ENCODE peak calls at places on chromosomes 1 and 21, in four cellular contexts. P, C, O and V are unnamed samples.

GRCh38 chr1:217379338-217379737 is 251.6 kb downstream of the GPATCH2 start:
- DNase-seq in P (no peak), C (no peak), O (no peak), V (no peak)

GRCh38 chr1:47931395-47931794 is 65.8 kb downstream of the TRABD2B start:
- DNase-seq in C (peak), P (peak), O (no peak), V (no peak)

GRCh38 chr1:55466343-55466742 is 251.2 kb upstream of the USP24 start:
- DNase-seq in P (no peak), C (no peak), O (no peak), V (no peak)

GRCh38 chr1:67463298-67463960 is 33.2 kb upstream of the SERBP1 start:
- DNase-seq in C (no peak), O (no peak), P (no peak), V (no peak)

GRCh38 chr21:31658053-31658452 is 1.4 kb upstream of the SOD1 start:
- DNase-seq in O (no peak), C (peak), P (peak), V (no peak)

GRCh38 chr1:91697322-91698260 is 188.4 kb downstream of the TGFBR3 start:
- DNase-seq in O (peak), P (no peak), C (no peak), V (no peak)

GRCh38 chr21:38505654-38506523 is 7.6 kb upstream of the ERG start:
- DNase-seq in C (peak), O (no peak), P (no peak), V (peak)

GRCh38 chr1:214396319-214396718 is 115.4 kb downstream of the SMYD2 start:
- DNase-seq in P (no peak), O (no peak), C (no peak), V (peak)

GRCh38 chr1:1336446-1336845 is 5.4 kb downstream of the TAS1R3 start:
- DNase-seq in P (no peak), O (no peak), C (no peak), V (no peak)

GRCh38 chr1:38728176-38728908 is 131.2 kb downstream of the RRAGC start:
- DNase-seq in P (no peak), O (no peak), C (no peak), V (no peak)

GRCh38 chr1:201662646-201663045 is 123.7 kb downstream of the NAV1 start:
- DNase-seq in O (no peak), P (no peak), C (no peak), V (no peak)

GRCh38 chr1:7407980-7408770 is 362.9 kb upstream of the VAMP3 start:
- DNase-seq in P (no peak), C (no peak), O (no peak), V (no peak)

GRCh38 chr1:187051618-187052232 is 223.0 kb downstream of the PLA2G4A start:
- DNase-seq in O (peak), P (peak), C (peak), V (peak)

GRCh38 chr1:69524010-69524409 is 43.7 kb upstream of the LRRC7 start:
- DNase-seq in O (no peak), P (no peak), C (no peak), V (no peak)

GRCh38 chr1:63813829-63814277 is 40.0 kb downstream of the ROR1 start:
- DNase-seq in O (no peak), C (no peak), P (no peak), V (no peak)

GRCh38 chr1:41847733-41848132 is 71.0 kb downstream of the HIVEP3 start:
- DNase-seq in P (no peak), C (no peak), O (no peak), V (no peak)

GRCh38 chr1:119103764-119104163 is 36.7 kb downstream of the WARS2 start:
- DNase-seq in P (no peak), C (no peak), O (no peak), V (no peak)

GRCh38 chr1:228986093-228986904 is 251.0 kb downstream of the RHOU start:
- DNase-seq in P (no peak), O (no peak), C (no peak), V (no peak)

GRCh38 chr1:177302365-177303044 is 131.7 kb downstream of the BRINP2 start:
- DNase-seq in O (no peak), P (no peak), C (no peak), V (no peak)

GRCh38 chr1:48831579-48831978 is 54.9 kb upstream of the BEND5 start:
- DNase-seq in P (no peak), C (no peak), O (no peak), V (no peak)

GRCh38 chr1:188065917-188066316 is 1237.2 kb downstream of the PLA2G4A start:
- DNase-seq in C (no peak), O (no peak), P (no peak), V (no peak)

GRCh38 chr1:179591253-179591591 is 410 bp upstream of the TDRD5 start:
- DNase-seq in O (no peak), P (no peak), C (no peak), V (no peak)

GRCh38 chr1:92439291-92439690 is 47.4 kb downstream of the GFI1 start:
- DNase-seq in C (no peak), O (peak), P (no peak), V (no peak)

GRCh38 chr1:24289937-24290595 is 29.1 kb upstream of the GRHL3 start:
- DNase-seq in P (no peak), O (no peak), C (no peak), V (no peak)

GRCh38 chr1:230824571-230825060 is 43.7 kb downstream of the C1orf198 start:
- DNase-seq in C (no peak), O (no peak), P (no peak), V (no peak)

GRCh38 chr1:182238421-182238820 is 153.2 kb downstream of the GLUL start:
- DNase-seq in P (no peak), C (no peak), O (no peak), V (no peak)

GRCh38 chr21:32824950-32825349 is 53.4 kb upstream of the PAXBP1 start:
- DNase-seq in O (no peak), C (no peak), P (no peak), V (no peak)

GRCh38 chr21:32828908-32829307 is 57.4 kb upstream of the PAXBP1 start:
- DNase-seq in O (no peak), P (no peak), C (no peak), V (no peak)

GRCh38 chr21:32829504-32829903 is 57.9 kb upstream of the PAXBP1 start:
- DNase-seq in P (no peak), O (no peak), C (no peak), V (no peak)

DNA sequence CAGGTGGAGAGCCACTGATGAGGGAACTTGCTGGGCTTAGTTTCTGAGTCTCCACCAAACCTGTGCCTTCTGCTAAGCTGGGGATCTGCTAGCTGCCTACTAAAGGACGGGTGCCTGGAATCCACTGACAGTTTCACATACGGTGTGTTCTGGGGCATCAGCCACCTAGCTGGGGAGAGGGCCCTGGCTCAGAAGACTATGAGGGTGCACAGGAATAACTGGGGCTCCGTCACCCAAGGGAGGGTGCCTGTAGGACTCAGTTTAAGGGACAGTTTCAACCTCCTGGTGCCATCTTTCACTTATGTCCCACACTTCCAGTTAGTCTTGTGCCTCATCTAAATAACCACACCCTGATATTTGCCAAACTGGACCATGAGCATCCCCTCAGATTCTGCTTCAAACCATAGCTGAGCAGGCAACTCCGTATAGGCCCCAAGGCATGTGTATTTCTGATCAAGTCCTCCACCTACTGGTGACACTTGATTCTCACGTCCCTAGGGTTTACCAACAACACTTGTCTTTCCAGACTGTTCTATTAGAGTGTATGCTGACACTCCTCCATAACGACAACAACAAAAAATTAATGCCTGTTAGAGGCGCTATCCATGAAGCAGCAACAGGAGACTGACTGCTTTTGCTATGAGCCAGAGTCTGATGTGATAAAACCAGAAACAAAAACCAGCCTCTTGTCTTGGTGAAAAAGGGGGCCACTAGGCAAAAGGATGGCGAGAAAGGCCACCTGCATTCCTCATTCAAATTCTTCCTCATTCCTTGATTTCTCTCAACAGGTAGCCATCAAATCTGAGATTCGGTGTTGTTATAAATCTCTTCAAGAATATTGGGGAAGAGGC is 55.0 kb upstream of the PAXBP1 start:
- DNase-seq in O (peak), P (peak), C (peak), V (peak)
- TF ChIP-seq FOXK2 in O (no peak), P (peak), C (no peak), V (no peak)

GRCh38 chr1:207402744-207403143 is 51.4 kb upstream of the CR2 start:
- DNase-seq in O (no peak), P (no peak), C (no peak), V (no peak)

GRCh38 chr1:207405814-207406213 is 48.3 kb upstream of the CR2 start:
- DNase-seq in P (no peak), C (no peak), O (no peak), V (no peak)

GRCh38 chr1:207401578-207401977 is 52.5 kb upstream of the CR2 start:
- DNase-seq in P (no peak), O (no peak), C (no peak), V (no peak)

GRCh38 chr1:207407655-207408256 is 46.4 kb upstream of the CR2 start:
- DNase-seq in P (no peak), O (no peak), C (no peak), V (no peak)

GRCh38 chr1:207404849-207405525 is 49.1 kb upstream of the CR2 start:
- DNase-seq in O (no peak), P (peak), C (peak), V (peak)
- TF ChIP-seq TARDBP in O (no peak), P (no peak), C (no peak), V (no peak)

GRCh38 chr1:21510113-21510493 is 880 bp downstream of the ALPL start:
- DNase-seq in O (no peak), P (no peak), C (no peak), V (no peak)

GRCh38 chr1:21506804-21507203 is 2.4 kb upstream of the ALPL start:
- DNase-seq in P (no peak), C (no peak), O (no peak), V (no peak)

GRCh38 chr1:21509351-21510112 is at the start of gene ALPL:
- DNase-seq in O (no peak), C (no peak), P (no peak), V (no peak)

GRCh38 chr1:21508580-21509350 is 458 bp upstream of the ALPL start:
- DNase-seq in P (peak), C (no peak), O (no peak), V (peak)

DNA sequence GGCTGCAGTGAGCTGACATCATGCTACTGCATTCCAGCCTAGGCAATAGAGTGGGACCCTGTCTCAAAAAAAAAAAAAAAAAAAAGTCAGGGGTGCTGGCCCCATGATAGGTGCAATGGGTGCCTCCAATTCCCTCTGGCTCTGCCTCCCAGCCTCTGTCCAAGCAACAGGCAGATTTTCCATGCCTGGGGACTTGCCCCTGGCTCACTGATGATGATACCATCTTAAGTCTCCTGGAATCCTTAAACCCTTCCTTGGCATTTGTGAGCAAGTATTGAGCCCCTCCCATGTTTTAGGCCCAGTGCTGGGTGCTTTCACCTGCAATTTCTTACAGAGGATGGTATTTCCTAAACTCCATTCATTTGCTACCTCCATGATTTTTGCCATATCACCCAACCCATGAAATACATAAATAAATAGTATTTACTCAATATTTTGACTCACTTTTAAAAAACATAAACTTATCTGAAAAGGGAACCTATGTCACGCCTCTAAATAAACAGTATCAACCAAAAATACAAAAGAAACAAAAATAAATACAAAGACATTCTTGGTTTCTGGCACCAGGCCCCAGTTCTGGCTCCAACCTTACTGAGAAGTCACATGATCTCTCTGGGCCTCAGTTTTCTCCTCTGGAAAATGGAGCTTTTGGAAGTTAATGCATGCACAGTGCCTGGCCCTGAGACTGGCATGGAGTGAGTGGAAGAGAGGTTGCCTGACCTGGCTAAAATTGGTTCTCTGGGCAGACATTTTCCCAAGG is 1.5 kb upstream of the ALPL start:
- DNase-seq in C (no peak), O (no peak), P (no peak), V (no peak)
- TF ChIP-seq FOXK2 in C (no peak), O (no peak), P (no peak), V (no peak)

GRCh38 chr1:246709845-246710244 is 14.4 kb upstream of the SCCPDH start:
- DNase-seq in P (no peak), O (no peak), C (peak), V (no peak)
- TF ChIP-seq TARDBP in P (no peak), O (no peak), C (no peak), V (no peak)

GRCh38 chr1:232468249-232468648 is 161.7 kb downstream of the SIPA1L2 start:
- DNase-seq in O (no peak), C (no peak), P (no peak), V (no peak)

GRCh38 chr1:232463226-232463625 is 166.7 kb downstream of the SIPA1L2 start:
- DNase-seq in O (no peak), C (no peak), P (no peak), V (no peak)

GRCh38 chr1:232470711-232471110 is 159.2 kb downstream of the SIPA1L2 start:
- DNase-seq in O (no peak), P (no peak), C (no peak), V (no peak)

GRCh38 chr1:232464325-232464724 is 165.6 kb downstream of the SIPA1L2 start:
- DNase-seq in C (no peak), P (no peak), O (no peak), V (no peak)

GRCh38 chr1:232467073-232467760 is 162.7 kb downstream of the SIPA1L2 start:
- DNase-seq in P (no peak), O (no peak), C (no peak), V (no peak)
- TF ChIP-seq FOXK2 in P (no peak), O (no peak), C (no peak), V (no peak)

GRCh38 chr1:111880866-111881837 is 108.3 kb downstream of the KCND3 start:
- DNase-seq in C (no peak), P (no peak), O (no peak), V (no peak)
- TF ChIP-seq TARDBP in C (no peak), P (no peak), O (no peak), V (no peak)

DNA sequence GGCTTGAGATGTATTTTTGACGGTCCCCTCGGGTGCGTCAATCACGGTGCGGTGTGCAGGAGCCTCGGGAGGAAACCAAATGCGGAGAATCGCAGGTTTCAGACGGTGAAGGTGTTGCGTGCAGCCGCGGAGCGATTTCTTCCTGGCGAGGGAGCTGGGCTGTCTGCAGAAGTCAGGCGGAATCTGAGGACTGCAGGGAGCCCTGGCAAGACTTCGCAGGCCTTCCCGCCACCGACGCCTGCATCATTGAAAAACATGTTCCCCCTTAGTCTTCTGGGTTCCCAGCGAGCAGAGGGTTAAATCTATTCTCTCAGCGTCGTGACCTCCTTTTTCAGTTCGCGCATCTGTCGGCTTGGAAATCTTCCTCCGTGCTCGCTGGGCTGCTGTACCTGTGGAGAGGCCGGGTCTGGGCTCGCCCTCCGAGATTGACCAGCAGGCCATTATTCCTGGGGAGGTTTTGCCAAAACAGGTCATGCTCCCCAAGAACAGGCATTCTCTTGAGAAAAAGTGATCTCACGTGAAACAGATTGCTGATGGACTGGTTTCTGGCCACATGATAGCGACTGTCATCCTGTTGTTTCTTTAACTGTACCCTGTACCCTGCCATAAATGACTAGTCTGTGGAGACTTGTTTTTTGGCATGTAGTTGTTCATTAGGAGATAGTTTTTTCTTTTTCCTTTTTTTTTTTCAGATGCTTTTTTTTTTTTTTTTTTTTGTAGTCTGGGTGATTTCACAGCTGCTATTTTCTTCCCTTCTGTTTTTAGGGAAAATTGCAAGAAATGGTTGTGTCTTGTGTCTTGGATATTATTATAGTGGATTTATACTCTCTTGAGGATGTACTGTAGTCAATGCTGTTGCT is 897 bp downstream of the EPB41 start:
- DNase-seq in C (peak), O (no peak), P (no peak), V (peak)
- TF ChIP-seq FOXK2 in C (no peak), O (no peak), P (peak), V (no peak)

DNA sequence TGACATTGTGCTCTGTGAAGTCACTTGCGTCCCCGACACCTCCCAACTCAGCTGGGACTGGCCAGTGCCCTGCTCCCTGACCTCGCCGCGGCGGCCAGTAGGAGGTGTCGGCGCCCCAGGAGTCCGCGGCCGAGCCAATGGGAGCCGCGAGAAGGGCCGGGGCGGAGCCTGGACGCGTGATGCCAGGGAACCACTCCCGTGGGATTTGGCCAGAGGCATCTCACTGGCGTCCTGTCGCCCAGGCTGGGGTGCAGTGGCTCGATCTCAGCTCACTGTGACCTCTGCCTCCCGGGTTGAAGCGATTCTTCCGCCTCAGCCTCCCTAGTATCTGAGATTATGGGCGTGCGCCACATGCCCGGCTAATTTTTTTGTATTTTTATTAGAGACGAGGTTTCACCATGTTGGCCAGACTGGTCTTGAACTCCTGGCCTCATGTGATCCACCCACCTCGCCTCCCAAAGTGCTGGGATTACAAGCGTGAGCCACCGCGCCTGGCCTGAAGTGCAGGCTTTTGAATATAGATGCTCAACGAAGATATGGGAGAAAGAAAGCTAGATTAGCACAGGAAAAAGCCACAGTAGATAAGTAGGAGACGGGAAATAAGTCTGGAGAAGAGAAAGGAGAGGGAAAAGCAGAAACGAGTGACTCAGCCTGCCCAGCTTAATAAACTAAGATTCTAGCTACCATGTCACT is 38.0 kb downstream of the ZBTB8OS start:
- DNase-seq in P (peak), C (peak), O (no peak), V (peak)
- TF ChIP-seq TARDBP in P (no peak), C (peak), O (no peak), V (no peak)

GRCh38 chr1:70762386-70762785 is 285.2 kb downstream of the PTGER3 start:
- DNase-seq in O (no peak), P (no peak), C (no peak), V (no peak)
- TF ChIP-seq FOXK2 in O (no peak), P (no peak), C (no peak), V (no peak)